ENCODE peak calls at places on chromosomes 6 and 20, in four cellular contexts. W is HL-60, V is K562, F is GM12878. K is an unnamed sample.

GRCh38 chr6:106360989-106361430 is 493 bp downstream of the CRYBG1 start:
- DNase-seq in V (no peak), F (no peak), W (peak; percentile 7), K (peak; percentile 35)

GRCh38 chr20:41180599-41181333 is 43.4 kb downstream of the PLCG1 start:
- DNase-seq in F (no peak), V (no peak), W (no peak), K (no peak)

GRCh38 chr20:43681468-43681942 is 14.6 kb downstream of the MYBL2 start:
- DNase-seq in F (peak; percentile 21), W (no peak), V (peak; percentile 26), K (no peak)

GRCh38 chr6:150273457-150274309 is 95.1 kb upstream of the IYD start:
- DNase-seq in W (no peak), V (no peak), F (no peak), K (no peak)

GRCh38 chr20:14790771-14791517 is 453.5 kb upstream of the FLRT3 start:
- DNase-seq in F (no peak), V (no peak), W (no peak), K (no peak)

GRCh38 chr6:15588966-15589634 is 73.7 kb downstream of the DTNBP1 start:
- DNase-seq in V (no peak), F (no peak), W (no peak), K (no peak)

GRCh38 chr6:159899994-159900745 is 9.4 kb downstream of the MAS1 start:
- DNase-seq in V (no peak), W (no peak), F (no peak), K (no peak)

GRCh38 chr6:122495612-122496011 is 24.0 kb upstream of the SERINC1 start:
- DNase-seq in W (peak; percentile 55), V (no peak), F (no peak), K (no peak)

GRCh38 chr6:121668259-121668658 is 232.8 kb downstream of the GJA1 start:
- DNase-seq in W (no peak), V (no peak), F (no peak), K (no peak)

GRCh38 chr6:131828080-131828479 is 20.3 kb downstream of the ENPP1 start:
- DNase-seq in V (no peak), W (no peak), F (no peak), K (no peak)

GRCh38 chr6:131831886-131832285 is 24.1 kb downstream of the ENPP1 start:
- DNase-seq in V (no peak), F (no peak), W (no peak), K (no peak)

GRCh38 chr6:131825946-131826345 is 18.1 kb downstream of the ENPP1 start:
- DNase-seq in F (no peak), W (no peak), V (no peak), K (no peak)

GRCh38 chr6:131831392-131831791 is 23.6 kb downstream of the ENPP1 start:
- DNase-seq in F (no peak), V (no peak), W (no peak), K (no peak)

DNA sequence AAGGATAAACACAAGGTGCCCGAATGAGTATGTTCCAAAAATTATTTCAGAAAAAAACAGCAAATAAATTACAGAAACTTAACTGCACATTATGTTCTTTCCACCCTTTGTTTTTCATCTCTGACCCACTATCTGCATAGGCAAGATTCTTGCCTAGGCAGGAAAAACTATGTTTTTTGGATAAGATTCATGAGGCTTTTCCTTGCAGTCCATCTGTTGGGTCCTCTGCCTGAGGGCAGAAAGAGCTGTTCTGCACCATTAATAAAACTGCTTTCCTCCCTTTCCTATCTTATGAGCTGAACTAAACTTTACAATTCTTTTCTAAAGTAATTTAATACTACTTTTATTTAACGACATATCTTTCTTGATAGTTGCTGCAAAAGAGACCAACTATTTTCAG is 21.1 kb downstream of the ENPP1 start:
- DNase-seq in W (no peak), V (no peak), F (no peak), K (no peak)
- TF ChIP-seq SPI1 in W (no peak), V (no peak), F (no peak), K (no peak)

GRCh38 chr20:37775200-37775599 is 81.4 kb downstream of the CTNNBL1 start:
- DNase-seq in W (no peak), V (no peak), F (no peak), K (no peak)
- TF ChIP-seq SPI1 in W (no peak), V (no peak), F (no peak), K (no peak)

DNA sequence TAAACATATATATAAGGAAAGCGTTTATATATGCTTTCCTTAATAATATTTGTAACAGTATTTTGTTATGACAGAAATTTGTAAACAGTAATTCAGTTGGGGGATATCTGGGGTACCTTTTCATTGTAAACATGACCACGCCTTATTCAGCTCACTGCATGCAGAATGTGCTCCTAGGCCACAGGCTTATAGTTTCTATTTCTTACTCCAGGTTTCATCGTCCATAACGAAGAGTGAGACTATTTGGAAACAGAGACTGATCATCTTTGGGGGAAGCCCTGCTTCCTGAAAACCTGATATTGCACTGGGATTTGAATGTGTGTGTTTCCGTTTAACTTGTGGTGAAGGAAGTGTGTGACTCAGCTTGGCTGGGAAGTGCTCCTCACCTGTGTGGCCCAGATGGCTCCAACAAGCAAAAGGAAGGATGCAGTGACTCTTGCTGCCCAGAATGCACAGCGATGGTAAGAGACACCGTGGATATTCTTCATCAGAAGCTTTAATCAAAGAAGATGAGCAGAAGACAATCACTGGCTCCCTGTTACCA is 19.6 kb upstream of the LTV1 start:
- DNase-seq in V (no peak), F (no peak), W (no peak), K (no peak)
- TF ChIP-seq SPI1 in V (no peak), F (no peak), W (no peak), K (no peak)

GRCh38 chr6:45148711-45149341 is 179.3 kb upstream of the RUNX2 start:
- DNase-seq in F (no peak), V (no peak), W (no peak), K (no peak)
- TF ChIP-seq SPI1 in F (no peak), V (no peak), W (no peak), K (no peak)

GRCh38 chr6:108838101-108838717 is 10.0 kb upstream of the ARMC2 start:
- DNase-seq in V (no peak), F (no peak), W (no peak), K (no peak)
- TF ChIP-seq SPI1 in V (no peak), F (no peak), W (no peak), K (no peak)

DNA sequence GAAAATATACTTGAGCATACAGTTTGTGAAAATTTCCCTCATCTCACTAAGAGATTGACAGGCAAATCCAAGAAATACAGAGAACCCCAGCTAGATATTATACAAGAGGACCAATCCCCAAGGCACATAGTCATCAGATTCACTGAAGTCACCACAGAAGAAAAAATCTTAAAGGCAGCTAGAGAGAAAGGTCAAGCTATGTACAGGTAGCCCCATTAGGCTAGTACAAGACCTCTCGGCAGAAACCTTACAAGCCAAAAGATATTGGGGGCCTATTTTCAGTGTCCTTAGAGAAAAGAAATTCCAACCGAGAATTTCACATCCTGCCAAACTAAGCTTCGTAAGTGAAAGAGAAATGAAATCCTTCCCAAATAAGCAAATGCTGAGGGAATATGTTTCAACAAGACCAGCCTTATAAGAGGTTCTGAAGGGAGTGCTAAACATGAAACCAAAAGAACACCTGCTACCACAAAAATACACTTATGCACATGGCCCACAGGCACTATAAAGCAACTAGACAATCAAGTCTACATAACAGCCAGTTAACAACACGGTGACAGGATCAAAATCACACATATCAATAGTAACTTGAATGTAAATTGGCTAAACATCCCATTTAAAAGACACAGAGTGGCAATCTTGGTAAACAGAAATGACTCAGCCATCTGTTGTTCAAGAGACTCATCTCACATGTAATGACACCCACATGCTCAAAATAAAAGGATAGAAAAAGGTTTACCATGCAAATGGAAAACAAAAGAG is 96.3 kb downstream of the FHL5 start:
- DNase-seq in F (no peak), V (no peak), W (no peak), K (no peak)
- TF ChIP-seq SPI1 in F (no peak), V (no peak), W (no peak), K (no peak)

DNA sequence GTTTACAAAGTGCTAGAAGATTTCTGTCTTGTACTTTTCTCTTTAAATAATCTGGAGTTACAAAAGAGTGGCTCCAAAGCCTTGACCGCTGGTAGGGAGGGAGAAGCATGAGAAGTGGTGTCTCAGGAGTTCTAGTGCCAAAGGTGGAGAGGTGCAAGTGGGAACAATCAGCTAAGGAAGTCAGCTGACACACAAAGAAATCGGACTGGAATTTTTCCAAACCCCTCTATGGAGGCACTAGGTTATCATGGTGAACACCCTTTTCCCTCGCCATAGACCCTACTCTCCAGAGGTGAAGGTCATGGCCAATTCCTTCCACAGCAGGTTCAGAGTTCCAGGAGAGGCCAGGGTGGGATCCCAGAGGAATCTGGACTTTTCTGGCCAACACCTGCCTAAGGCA is 14.8 kb downstream of the PLAGL2 start:
- DNase-seq in V (no peak), F (no peak), W (no peak), K (no peak)
- TF ChIP-seq SPI1 in V (no peak), F (no peak), W (no peak), K (no peak)

DNA sequence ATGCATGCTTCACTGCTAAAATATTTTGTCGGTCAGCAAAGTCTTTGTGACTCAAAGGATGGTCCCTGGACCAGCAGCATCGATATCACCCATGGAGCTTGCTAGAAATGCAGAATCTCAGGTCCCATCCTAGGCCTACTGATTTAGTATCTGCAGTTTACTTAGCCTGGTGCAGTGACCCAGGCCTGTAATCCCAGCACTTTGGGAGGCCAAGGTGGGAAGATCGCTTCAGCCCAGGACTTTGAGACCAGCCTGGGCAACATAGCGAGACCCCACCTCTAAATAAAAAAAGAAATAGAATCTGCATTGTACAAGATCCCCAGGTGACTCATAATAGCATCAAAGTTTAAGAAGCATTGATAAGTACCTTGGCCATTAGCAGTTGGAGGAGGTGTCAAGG is 248.7 kb downstream of the CD83 start:
- DNase-seq in F (no peak), V (no peak), W (no peak), K (no peak)
- TF ChIP-seq SPI1 in F (no peak), V (no peak), W (no peak), K (no peak)